ENCODE peak calls at places on chromosomes 5 and 9, in six cellular contexts. One of them, this sample, is unnamed.

GRCh38 chr9:127896395-127897193 is 2.8 kb downstream of the ST6GALNAC6 start:
- DNase-seq in cardiac septum: no peak
- DNase-seq in skeletal muscle cell: no peak
- DNase-seq in GDM1: no peak
- DNase-seq in NCI-H446 treated with DMSO at 0.1 percent for 48 hours: no peak
- DNase-seq in amniotic stem cell: no peak
- DNase-seq in this sample: no peak

GRCh38 chr9:75683591-75683990 is 206.9 kb upstream of the PCSK5 start:
- DNase-seq in cardiac septum: no peak
- DNase-seq in skeletal muscle cell: no peak
- DNase-seq in GDM1: no peak
- DNase-seq in NCI-H446 treated with DMSO at 0.1 percent for 48 hours: no peak
- DNase-seq in amniotic stem cell: no peak
- DNase-seq in this sample: no peak

GRCh38 chr9:107870927-107871720 is 381.6 kb upstream of the KLF4 start:
- DNase-seq in cardiac septum: no peak
- DNase-seq in skeletal muscle cell: no peak
- DNase-seq in GDM1: no peak
- DNase-seq in NCI-H446 treated with DMSO at 0.1 percent for 48 hours: no peak
- DNase-seq in amniotic stem cell: no peak
- DNase-seq in this sample: no peak

GRCh38 chr5:165157209-165157608 is 1651.8 kb downstream of the MAT2B start:
- DNase-seq in cardiac septum: no peak
- DNase-seq in skeletal muscle cell: no peak
- DNase-seq in GDM1: no peak
- DNase-seq in NCI-H446 treated with DMSO at 0.1 percent for 48 hours: peak
- DNase-seq in amniotic stem cell: no peak
- DNase-seq in this sample: no peak

GRCh38 chr5:153777681-153778080 is 261.0 kb downstream of the FAM114A2 start:
- DNase-seq in cardiac septum: no peak
- DNase-seq in skeletal muscle cell: no peak
- DNase-seq in GDM1: no peak
- DNase-seq in NCI-H446 treated with DMSO at 0.1 percent for 48 hours: no peak
- DNase-seq in amniotic stem cell: no peak
- DNase-seq in this sample: no peak

GRCh38 chr5:1468247-1468612 is 23.0 kb upstream of the SLC6A3 start:
- DNase-seq in cardiac septum: peak
- DNase-seq in skeletal muscle cell: no peak
- DNase-seq in GDM1: no peak
- DNase-seq in NCI-H446 treated with DMSO at 0.1 percent for 48 hours: no peak
- DNase-seq in amniotic stem cell: no peak
- DNase-seq in this sample: no peak

GRCh38 chr5:65104831-65105230 is 336.1 kb downstream of the CWC27 start:
- DNase-seq in cardiac septum: no peak
- DNase-seq in skeletal muscle cell: no peak
- DNase-seq in GDM1: no peak
- DNase-seq in NCI-H446 treated with DMSO at 0.1 percent for 48 hours: no peak
- DNase-seq in amniotic stem cell: no peak
- DNase-seq in this sample: no peak

GRCh38 chr5:1509346-1510085 is 14.2 kb downstream of the LPCAT1 start:
- DNase-seq in cardiac septum: peak
- DNase-seq in skeletal muscle cell: no peak
- DNase-seq in GDM1: no peak
- DNase-seq in NCI-H446 treated with DMSO at 0.1 percent for 48 hours: no peak
- DNase-seq in amniotic stem cell: no peak
- DNase-seq in this sample: no peak

GRCh38 chr5:160312139-160312959 is at the start of gene CCNJL:
- DNase-seq in cardiac septum: peak
- DNase-seq in skeletal muscle cell: no peak
- DNase-seq in GDM1: no peak
- DNase-seq in NCI-H446 treated with DMSO at 0.1 percent for 48 hours: peak
- DNase-seq in amniotic stem cell: no peak
- DNase-seq in this sample: no peak

GRCh38 chr9:85408494-85408893 is 333.3 kb downstream of the AGTPBP1 start:
- DNase-seq in cardiac septum: no peak
- DNase-seq in skeletal muscle cell: no peak
- DNase-seq in GDM1: no peak
- DNase-seq in NCI-H446 treated with DMSO at 0.1 percent for 48 hours: no peak
- DNase-seq in amniotic stem cell: no peak
- DNase-seq in this sample: no peak

GRCh38 chr9:132027752-132028666 is 51.7 kb downstream of the MED27 start:
- DNase-seq in cardiac septum: no peak
- DNase-seq in skeletal muscle cell: no peak
- DNase-seq in GDM1: no peak
- DNase-seq in NCI-H446 treated with DMSO at 0.1 percent for 48 hours: no peak
- DNase-seq in amniotic stem cell: no peak
- DNase-seq in this sample: no peak

GRCh38 chr5:120463991-120464626 is at the start of gene PRR16:
- DNase-seq in cardiac septum: peak
- DNase-seq in skeletal muscle cell: no peak
- DNase-seq in GDM1: no peak
- DNase-seq in NCI-H446 treated with DMSO at 0.1 percent for 48 hours: peak
- DNase-seq in amniotic stem cell: peak
- DNase-seq in this sample: peak

GRCh38 chr9:113707953-113708695 is 168.0 kb upstream of the ZNF618 start:
- DNase-seq in cardiac septum: no peak
- DNase-seq in skeletal muscle cell: no peak
- DNase-seq in GDM1: no peak
- DNase-seq in NCI-H446 treated with DMSO at 0.1 percent for 48 hours: no peak
- DNase-seq in amniotic stem cell: no peak
- DNase-seq in this sample: no peak

GRCh38 chr9:134936762-134937555 is 19.2 kb upstream of the FCN1 start:
- DNase-seq in cardiac septum: no peak
- DNase-seq in skeletal muscle cell: no peak
- DNase-seq in GDM1: no peak
- DNase-seq in NCI-H446 treated with DMSO at 0.1 percent for 48 hours: no peak
- DNase-seq in amniotic stem cell: no peak
- DNase-seq in this sample: no peak